ENCODE peak calls at places on chromosomes 6 and 20, in five cellular contexts. I is suprapubic skin, G is A673, X is MCF 10A, O is progenitor cell of endocrine pancreas. E is an unnamed sample.

GRCh38 chr6:72446427-72446826 is 175.4 kb upstream of the KCNQ5 start:
- DNase-seq in X (peak; percentile 20), O (no peak), G (no peak), I (no peak), E (no peak)

GRCh38 chr20:56343861-56344381 is 14.9 kb upstream of the FAM210B start:
- DNase-seq in O (peak; percentile 61), X (no peak), I (no peak), G (peak; percentile 72), E (peak; percentile 79)

GRCh38 chr20:47501117-47501482 is 587 bp upstream of the NCOA3 start:
- DNase-seq in O (no peak), I (peak; percentile 13), X (no peak), G (no peak), E (no peak)

GRCh38 chr6:110878751-110879539 is 4.4 kb downstream of the AMD1 start:
- DNase-seq in O (no peak), G (peak; percentile 56), X (peak; percentile 58), I (no peak), E (peak; percentile 17)

GRCh38 chr6:158467923-158468322 is 92.0 kb upstream of the TMEM181 start:
- DNase-seq in G (no peak), I (no peak), X (no peak), O (no peak), E (no peak)

GRCh38 chr20:32437391-32438074 is 79.4 kb downstream of the ASXL1 start:
- DNase-seq in I (no peak), X (peak; percentile 28), O (no peak), G (no peak), E (no peak)

GRCh38 chr6:9511157-9511556 is 903.7 kb downstream of the TFAP2A start:
- DNase-seq in G (no peak), I (no peak), X (no peak), O (no peak), E (no peak)

GRCh38 chr20:33653218-33653899 is 8.8 kb upstream of the C20orf144 start:
- DNase-seq in X (peak; percentile 57), I (peak; percentile 84), O (peak; percentile 70), G (peak; percentile 79), E (peak; percentile 79)

GRCh38 chr20:20658123-20658522 is 54.3 kb downstream of the RALGAPA2 start:
- DNase-seq in O (no peak), I (no peak), X (no peak), G (no peak), E (no peak)

GRCh38 chr6:96787846-96788580 is 49.3 kb downstream of the GPR63 start:
- DNase-seq in I (no peak), X (no peak), O (no peak), G (no peak), E (no peak)

GRCh38 chr6:104928141-104928540 is 28.8 kb upstream of the LIN28B start:
- DNase-seq in X (no peak), G (no peak), I (no peak), O (no peak), E (no peak)

GRCh38 chr6:89022747-89023289 is 57.7 kb upstream of the PNRC1 start:
- DNase-seq in G (no peak), I (no peak), X (peak; percentile 40), O (no peak), E (no peak)

GRCh38 chr6:138833819-138834539 is 38.1 kb downstream of the ECT2L start:
- DNase-seq in X (no peak), O (no peak), I (no peak), G (peak; percentile 30), E (no peak)

GRCh38 chr6:119348308-119349040 is 1.1 kb downstream of the MAN1A1 start:
- DNase-seq in O (peak; percentile 23), I (peak; percentile 83), G (peak; percentile 6), X (no peak), E (peak; percentile 36)

GRCh38 chr6:146312606-146313005 is 231.0 kb upstream of the RAB32 start:
- DNase-seq in I (no peak), X (peak; percentile 59), G (no peak), O (no peak), E (no peak)

GRCh38 chr20:44765647-44766367 is 20.1 kb downstream of the KCNK15 start:
- DNase-seq in X (peak; percentile 84), O (no peak), I (no peak), G (no peak), E (no peak)

DNA sequence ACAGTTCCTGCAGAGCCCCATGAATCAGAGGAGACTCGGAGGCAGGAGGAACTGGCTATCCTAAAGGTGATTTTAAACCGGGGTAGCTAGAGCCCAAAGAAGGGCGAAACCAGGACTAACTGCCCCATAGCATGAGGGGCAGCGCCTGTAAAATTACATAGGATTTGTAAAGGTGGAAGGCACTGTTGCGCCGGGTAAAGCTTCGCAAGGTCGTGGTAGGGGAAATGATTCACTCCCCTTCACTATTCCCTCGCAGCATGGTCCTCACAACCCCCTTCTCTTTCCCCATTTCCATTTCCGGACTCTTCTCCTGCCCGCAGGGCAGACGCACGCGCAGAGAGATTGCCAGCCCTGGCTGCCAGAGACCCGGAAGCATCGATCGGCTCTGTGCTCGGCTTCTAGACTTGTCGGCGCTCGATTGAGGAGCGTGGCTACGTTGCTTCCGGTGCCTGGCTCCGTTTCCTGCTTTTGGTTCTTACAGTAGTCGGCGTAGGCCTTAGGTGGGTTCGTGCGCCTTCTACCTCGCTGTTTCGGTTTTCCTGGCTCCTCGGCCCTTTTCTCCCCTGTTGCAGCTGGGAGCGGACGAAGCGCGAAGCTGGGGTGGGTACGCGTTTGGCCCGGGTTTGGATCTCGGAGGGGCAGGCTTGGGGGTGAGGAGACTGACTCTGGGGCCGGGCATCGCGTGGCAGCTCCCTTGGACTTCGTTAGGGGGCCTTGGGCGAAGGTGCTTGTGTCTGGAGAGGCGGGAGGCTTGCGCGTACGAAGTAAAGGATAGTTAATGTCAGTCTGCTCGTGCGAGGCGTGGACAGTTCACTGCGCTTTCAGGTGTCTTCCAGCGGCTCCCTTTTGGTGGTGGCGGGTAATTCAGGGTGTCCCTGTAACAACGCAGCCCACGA is at the start of gene SNRPB2:
- DNase-seq in X (peak; percentile 93), G (peak; percentile 97), I (peak; percentile 96), O (peak; percentile 75), E (peak; percentile 82)
- TF ChIP-seq CTCF in X (no peak), G (no peak), I (no peak), O (peak; percentile 22), E (no peak)

GRCh38 chr20:49379338-49379737 is 101.5 kb upstream of the ZNFX1 start:
- DNase-seq in X (no peak), O (no peak), G (no peak), I (no peak), E (no peak)

GRCh38 chr20:49385471-49385870 is 97.0 kb downstream of the KCNB1 start:
- DNase-seq in G (peak; percentile 62), X (peak; percentile 58), I (no peak), O (no peak), E (no peak)

GRCh38 chr20:49384437-49385434 is 97.7 kb downstream of the KCNB1 start:
- DNase-seq in X (peak; percentile 83), O (peak; percentile 69), I (no peak), G (peak; percentile 87), E (peak; percentile 95)

GRCh38 chr20:49380245-49380875 is 102.1 kb downstream of the KCNB1 start:
- DNase-seq in G (no peak), I (no peak), X (no peak), O (no peak), E (no peak)

GRCh38 chr20:49381558-49382493 is 100.6 kb downstream of the KCNB1 start:
- DNase-seq in G (peak; percentile 45), I (no peak), O (no peak), X (peak; percentile 96), E (no peak)
- TF ChIP-seq CTCF in G (no peak), I (no peak), O (no peak), X (no peak), E (no peak)

GRCh38 chr20:37651932-37652331 is 41.9 kb upstream of the CTNNBL1 start:
- DNase-seq in O (no peak), X (peak; percentile 52), G (peak; percentile 67), I (no peak), E (no peak)
- TF ChIP-seq CTCF in O (peak; percentile 21), X (peak; percentile 13), G (peak; percentile 65), I (no peak), E (peak; percentile 44)

GRCh38 chr20:50843331-50844276 is 48.7 kb downstream of the BCAS4 start:
- DNase-seq in X (peak; percentile 68), O (no peak), I (no peak), G (no peak), E (no peak)

GRCh38 chr20:50845566-50846211 is 50.8 kb downstream of the BCAS4 start:
- DNase-seq in G (no peak), I (no peak), X (peak; percentile 79), O (no peak), E (no peak)

GRCh38 chr20:50848341-50848808 is 53.5 kb downstream of the BCAS4 start:
- DNase-seq in G (no peak), X (peak; percentile 89), O (no peak), I (no peak), E (no peak)

GRCh38 chr20:50842821-50843220 is 48.0 kb downstream of the BCAS4 start:
- DNase-seq in X (no peak), G (no peak), I (no peak), O (no peak), E (no peak)

DNA sequence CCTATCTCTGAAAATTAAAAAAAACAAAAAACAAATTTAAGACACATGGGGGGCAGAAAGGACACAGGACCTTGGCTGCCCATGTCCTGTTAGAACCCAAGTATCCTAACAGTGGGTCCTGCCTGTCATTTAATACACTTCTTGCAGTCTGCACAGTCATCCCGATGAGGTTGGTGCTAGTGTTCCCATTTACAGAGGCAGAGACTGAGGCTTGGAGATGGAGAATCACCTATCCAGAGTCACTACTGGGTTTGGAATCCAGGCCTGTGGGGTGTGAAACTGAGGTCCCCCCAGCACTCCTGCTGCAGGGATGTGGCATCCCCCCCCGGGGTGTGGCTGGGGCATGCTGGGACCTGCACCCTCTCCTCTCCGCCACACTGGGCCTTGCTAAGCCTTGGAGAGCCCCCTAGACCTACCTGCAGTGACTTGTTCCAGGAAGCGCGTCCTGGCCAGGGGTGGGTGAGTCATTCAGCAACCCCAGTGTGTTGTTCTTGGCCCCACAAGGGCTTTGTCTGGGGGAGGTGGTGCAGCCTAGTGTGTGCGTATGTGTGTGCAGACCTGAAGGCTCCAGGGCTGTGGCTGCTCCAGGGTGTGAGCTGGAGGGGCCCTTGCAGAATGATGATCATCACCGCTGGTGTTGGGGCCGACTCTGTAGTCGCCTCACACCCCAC is 49.7 kb downstream of the BCAS4 start:
- DNase-seq in O (no peak), X (peak; percentile 98), G (no peak), I (no peak), E (no peak)
- TF ChIP-seq CTCF in O (no peak), X (no peak), G (no peak), I (no peak), E (no peak)

GRCh38 chr6:31728767-31729514 is at the start of gene DDAH2:
- DNase-seq in X (no peak), G (no peak), I (peak; percentile 84), O (no peak), E (no peak)
- TF ChIP-seq CTCF in X (peak; percentile 42), G (peak; percentile 89), I (no peak), O (peak; percentile 65), E (no peak)

GRCh38 chr6:148273962-148274752 is 68.5 kb upstream of the SASH1 start:
- DNase-seq in I (no peak), X (no peak), O (no peak), G (no peak), E (no peak)
- TF ChIP-seq CTCF in I (no peak), X (no peak), O (no peak), G (no peak), E (no peak)

E was measured in neural crest cell.